ENCODE peak calls at places on chromosomes 2 and 18, in five cellular contexts. V is activated gamma-delta T cell treated with Interleukin-2 at 50 U/mL for 16 hours; K is NT2/D1; P is activated naive CD4-positive, alpha-beta T cell treated with anti-CD3 and anti-CD28 coated beads, Interleukin-2, amount 10 ng/mL, durations not matched to agents 7 days and 5 days; F is AG09309. T is an unnamed sample.

GRCh38 chr2:185436787-185437372 is 301.7 kb upstream of the FSIP2 start:
- DNase-seq in V (no peak), K (no peak), P (no peak), F (no peak), T (no peak)

GRCh38 chr2:133760366-133760765 is 192.1 kb upstream of the NCKAP5 start:
- DNase-seq in K (no peak), P (no peak), F (peak; percentile 57), V (no peak), T (no peak)

GRCh38 chr2:44805391-44805790 is 136.1 kb upstream of the SIX3 start:
- DNase-seq in P (no peak), F (no peak), K (no peak), V (no peak), T (no peak)

GRCh38 chr2:99818842-99819241 is 323.5 kb downstream of the AFF3 start:
- DNase-seq in V (no peak), P (no peak), F (no peak), K (no peak), T (no peak)

GRCh38 chr2:150994041-150994440 is 267.6 kb downstream of the RBM43 start:
- DNase-seq in F (peak; percentile 69), V (no peak), K (no peak), P (no peak), T (no peak)

GRCh38 chr18:8709248-8710059 is 4.1 kb downstream of the MTCL1 start:
- DNase-seq in V (no peak), K (no peak), F (no peak), P (no peak), T (no peak)

GRCh38 chr2:200453142-200453852 is 56.6 kb downstream of the KCTD18 start:
- DNase-seq in V (no peak), F (no peak), P (no peak), K (no peak), T (no peak)

GRCh38 chr2:119721462-119721861 is 38.3 kb upstream of the PTPN4 start:
- DNase-seq in P (no peak), F (no peak), V (no peak), K (no peak), T (no peak)

GRCh38 chr2:157827377-157827776 is 48.8 kb downstream of the ACVR1 start:
- DNase-seq in K (no peak), P (no peak), F (no peak), V (no peak), T (no peak)

GRCh38 chr2:136135924-136136906 is 18.3 kb upstream of the CXCR4 start:
- DNase-seq in P (peak; percentile 79), V (peak; percentile 80), F (no peak), K (no peak), T (no peak)

GRCh38 chr2:48197618-48198017 is 291.3 kb upstream of the FBXO11 start:
- DNase-seq in K (no peak), F (no peak), V (no peak), P (no peak), T (no peak)

GRCh38 chr18:48902023-48902855 is 48.5 kb downstream of the SMAD7 start:
- DNase-seq in P (peak; percentile 10), F (peak; percentile 60), K (no peak), V (no peak), T (peak; percentile 32)

GRCh38 chr2:140650825-140651224 is 1480.0 kb downstream of the LRP1B start:
- DNase-seq in P (no peak), K (no peak), V (no peak), F (no peak), T (no peak)

GRCh38 chr2:15939854-15940660 is at the start of gene MYCN:
- DNase-seq in F (no peak), K (peak; percentile 95), V (peak; percentile 19), P (peak; percentile 44), T (peak; percentile 50)

GRCh38 chr18:44541781-44542180 is 138.9 kb upstream of the SETBP1 start:
- DNase-seq in V (no peak), F (no peak), P (no peak), K (no peak), T (no peak)

GRCh38 chr18:9934274-9934673 is 20.5 kb downstream of the VAPA start:
- DNase-seq in F (no peak), K (no peak), V (no peak), P (no peak), T (no peak)

GRCh38 chr2:121120411-121120810 is 164.6 kb downstream of the TFCP2L1 start:
- DNase-seq in F (no peak), P (no peak), V (no peak), K (no peak), T (no peak)